ENCODE peak calls at places on chromosomes 5 and 9, in four cellular contexts. I, U, B and M are unnamed samples.

GRCh38 chr9:91814681-91815212 is 135.3 kb downstream of the ROR2 start:
- DNase-seq in I (no peak), U (no peak), B (no peak), M (no peak)

GRCh38 chr5:154811653-154812465 is 38.5 kb downstream of the FAXDC2 start:
- DNase-seq in I (no peak), U (peak; percentile 38), B (peak; percentile 88), M (peak; percentile 80)

GRCh38 chr5:159965031-159965837 is 43.7 kb upstream of the TTC1 start:
- DNase-seq in B (peak; percentile 74), I (no peak), U (peak; percentile 29), M (peak; percentile 52)

GRCh38 chr5:139847790-139848507 is 52.3 kb downstream of the PSD2 start:
- DNase-seq in I (no peak), U (peak; percentile 33), B (no peak), M (no peak)

GRCh38 chr5:138934971-138935370 is 59.8 kb upstream of the LRRTM2 start:
- DNase-seq in B (no peak), I (no peak), U (no peak), M (no peak)

GRCh38 chr5:89147026-89147425 is 264.0 kb upstream of the MEF2C start:
- DNase-seq in B (peak; percentile 1), I (no peak), U (peak; percentile 25), M (peak; percentile 33)

GRCh38 chr5:89396262-89396975 is 513.4 kb upstream of the MEF2C start:
- DNase-seq in I (peak; percentile 14), B (peak; percentile 81), U (no peak), M (peak; percentile 40)

GRCh38 chr9:124293712-124294504 is 36.2 kb downstream of the NEK6 start:
- DNase-seq in I (no peak), B (no peak), U (no peak), M (no peak)

GRCh38 chr9:127388037-127388855 is 8.7 kb upstream of the SLC2A8 start:
- DNase-seq in I (peak; percentile 46), B (peak; percentile 99), U (peak; percentile 96), M (peak; percentile 96)

GRCh38 chr5:156686816-156687215 is 163.3 kb upstream of the PPP1R2B start:
- DNase-seq in U (no peak), B (no peak), I (no peak), M (no peak)

GRCh38 chr9:95000821-95001220 is 274.3 kb downstream of the AOPEP start:
- DNase-seq in I (no peak), B (no peak), U (no peak), M (no peak)

GRCh38 chr9:127661342-127661741 is 45.4 kb upstream of the CFAP157 start:
- DNase-seq in U (no peak), B (no peak), I (no peak), M (no peak)

GRCh38 chr5:168992687-168993086 is 308.3 kb downstream of the SLIT3 start:
- DNase-seq in I (no peak), B (no peak), U (peak; percentile 52), M (no peak)

GRCh38 chr5:119928974-119929373 is 299.6 kb downstream of the FAM170A start:
- DNase-seq in I (no peak), U (no peak), B (no peak), M (no peak)

GRCh38 chr5:68230285-68230684 is 14.7 kb downstream of the PIK3R1 start:
- DNase-seq in U (no peak), B (no peak), I (no peak), M (no peak)

GRCh38 chr5:612498-613424 is 621 bp downstream of the CEP72 start:
- DNase-seq in B (peak; percentile 7), U (peak; percentile 26), I (no peak), M (peak; percentile 12)

GRCh38 chr5:77851229-77852067 is 75.3 kb upstream of the TBCA start:
- DNase-seq in B (peak; percentile 37), U (no peak), I (no peak), M (peak; percentile 25)

GRCh38 chr5:140261403-140262171 is 41.3 kb downstream of the PFDN1 start:
- DNase-seq in U (peak; percentile 80), I (peak; percentile 79), B (peak; percentile 94), M (peak; percentile 90)

GRCh38 chr5:54249210-54250028 is 61.0 kb downstream of the ARL15 start:
- DNase-seq in B (peak; percentile 34), I (no peak), U (no peak), M (peak; percentile 19)

GRCh38 chr5:39624268-39624886 is 199.6 kb upstream of the DAB2 start:
- DNase-seq in I (no peak), B (peak; percentile 67), U (peak; percentile 83), M (peak; percentile 71)

GRCh38 chr5:177362871-177363507 is 5.3 kb downstream of the RGS14 start:
- DNase-seq in U (peak; percentile 66), B (no peak), I (peak; percentile 52), M (no peak)

GRCh38 chr9:137740311-137740710 is 121.5 kb downstream of the EHMT1 start:
- DNase-seq in I (no peak), U (no peak), B (peak; percentile 89), M (peak; percentile 62)

GRCh38 chr5:128649183-128649582 is 111.1 kb upstream of the FBN2 start:
- DNase-seq in I (no peak), U (no peak), B (peak; percentile 90), M (peak; percentile 72)

GRCh38 chr5:81850494-81850893 is 99.6 kb upstream of the SSBP2 start:
- DNase-seq in I (no peak), B (no peak), U (no peak), M (peak; percentile 42)

GRCh38 chr9:21906213-21906612 is 88.0 kb downstream of the CDKN2A start:
- DNase-seq in I (no peak), B (no peak), U (no peak), M (no peak)

GRCh38 chr9:21904371-21904770 is 89.8 kb downstream of the CDKN2A start:
- DNase-seq in I (no peak), U (no peak), B (peak; percentile 50), M (peak; percentile 77)

GRCh38 chr9:21903380-21903965 is 90.7 kb downstream of the CDKN2A start:
- DNase-seq in B (no peak), I (no peak), U (no peak), M (no peak)

GRCh38 chr9:21906878-21907277 is 87.3 kb downstream of the CDKN2A start:
- DNase-seq in B (peak; percentile 86), I (no peak), U (no peak), M (peak; percentile 40)

DNA sequence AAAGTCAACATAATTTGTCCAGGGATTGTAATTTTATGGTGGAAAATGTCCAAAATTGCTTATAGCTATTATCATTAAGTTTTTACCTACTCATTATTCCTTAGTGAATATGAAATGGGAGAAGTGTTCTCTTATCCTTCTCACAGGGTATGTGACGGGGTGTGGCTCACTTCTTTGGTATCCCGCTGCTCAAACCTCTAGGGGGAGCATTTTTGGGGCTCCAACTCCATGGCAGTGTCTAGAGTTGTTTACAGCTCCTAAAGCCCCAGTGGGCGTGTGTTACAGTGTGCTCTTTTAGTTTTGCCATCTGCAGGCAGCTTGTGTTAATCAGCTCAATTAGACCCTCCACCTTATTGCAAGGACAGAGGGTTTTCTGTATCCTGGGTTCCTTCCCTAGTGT is 89.4 kb downstream of the CDKN2A start:
- DNase-seq in I (no peak), U (no peak), B (peak; percentile 35), M (peak; percentile 28)
- TF ChIP-seq CTCF in I (no peak), U (no peak), B (peak; percentile 37), M (peak; percentile 5)

GRCh38 chr9:93297659-93298497 is 113.9 kb downstream of the WNK2 start:
- DNase-seq in B (no peak), I (no peak), U (no peak), M (no peak)
- TF ChIP-seq CTCF in B (no peak), I (no peak), U (no peak), M (no peak)

GRCh38 chr9:110426052-110426709 is 88.5 kb upstream of the TXNDC8 start:
- DNase-seq in B (peak; percentile 72), I (no peak), U (peak; percentile 13), M (peak; percentile 48)
- TF ChIP-seq CTCF in B (peak; percentile 52), I (no peak), U (peak; percentile 50), M (peak; percentile 41)

GRCh38 chr5:163978897-163979296 is 473.5 kb downstream of the MAT2B start:
- DNase-seq in B (no peak), U (no peak), I (no peak), M (no peak)
- TF ChIP-seq CTCF in B (no peak), U (no peak), I (no peak), M (no peak)

GRCh38 chr9:114879165-114879564 is 51.2 kb downstream of the TNFSF8 start:
- DNase-seq in B (no peak), U (no peak), I (no peak), M (no peak)
- TF ChIP-seq CTCF in B (no peak), U (no peak), I (no peak), M (no peak)